ENCODE peak calls at places on chromosomes 3 and 15, in seven cellular contexts. G, E, J, A, Z, C and R are unnamed samples.
A peak's percentile ranks its signal among the peaks of the same experiment; 100 is the strongest.

GRCh38 chr3:169173231-169173630 is 490.3 kb downstream of the MECOM start:
- DNase-seq in G (peak; percentile 13), E (peak; percentile 22), J (no peak), A (no peak), Z (no peak), C (no peak), R (no peak)

GRCh38 chr3:48215466-48215865 is 7.8 kb upstream of the CAMP start:
- DNase-seq in G (peak; percentile 14), E (no peak), J (peak; percentile 33), A (peak; percentile 62), Z (peak; percentile 80), C (no peak), R (no peak)

GRCh38 chr3:25820372-25820771 is 30.5 kb downstream of the OXSM start:
- DNase-seq in G (no peak), E (no peak), J (no peak), A (no peak), Z (no peak), C (peak; percentile 33), R (no peak)

GRCh38 chr15:56732135-56732880 is 1.0 kb downstream of the ZNF280D start:
- DNase-seq in G (peak; percentile 12), E (no peak), J (no peak), A (no peak), Z (no peak), C (no peak), R (no peak)

GRCh38 chr3:154060606-154061380 is 60.4 kb upstream of the ARHGEF26 start:
- DNase-seq in G (no peak), E (no peak), J (no peak), A (no peak), Z (no peak), C (no peak), R (no peak)

GRCh38 chr15:25465835-25466234 is 27.0 kb upstream of the UBE3A start:
- DNase-seq in G (peak; percentile 14), E (no peak), J (no peak), A (peak; percentile 83), Z (no peak), C (no peak), R (no peak)

GRCh38 chr15:36778516-36778915 is 199.1 kb downstream of the CDIN1 start:
- DNase-seq in G (no peak), E (no peak), J (no peak), A (no peak), Z (no peak), C (no peak), R (no peak)

GRCh38 chr3:37163262-37164020 is 10.9 kb downstream of the LRRFIP2 start:
- DNase-seq in G (no peak), E (no peak), J (no peak), A (no peak), Z (no peak), C (no peak), R (no peak)

GRCh38 chr15:45670511-45670910 is 35.7 kb downstream of the SQOR start:
- DNase-seq in G (no peak), E (no peak), J (no peak), A (no peak), Z (no peak), C (no peak), R (no peak)

GRCh38 chr15:78989701-78990248 is 44.9 kb upstream of the CTSH start:
- DNase-seq in G (no peak), E (no peak), J (no peak), A (peak; percentile 86), Z (no peak), C (no peak), R (peak; percentile 51)

GRCh38 chr3:105417538-105418289 is 51.0 kb downstream of the ALCAM start:
- DNase-seq in G (no peak), E (no peak), J (no peak), A (no peak), Z (no peak), C (no peak), R (no peak)

GRCh38 chr15:69712999-69713398 is 260.4 kb downstream of the RPLP1 start:
- DNase-seq in G (no peak), E (no peak), J (no peak), A (no peak), Z (no peak), C (no peak), R (no peak)

GRCh38 chr15:60128000-60128376 is 123.9 kb downstream of the FOXB1 start:
- DNase-seq in G (no peak), E (no peak), J (no peak), A (no peak), Z (peak; percentile 63), C (no peak), R (no peak)

GRCh38 chr15:69526086-69526485 is 73.5 kb downstream of the RPLP1 start:
- DNase-seq in G (no peak), E (no peak), J (no peak), A (no peak), Z (no peak), C (no peak), R (no peak)

GRCh38 chr15:48974865-48975264 is 11.1 kb upstream of the SHC4 start:
- DNase-seq in G (no peak), E (peak; percentile 8), J (no peak), A (no peak), Z (no peak), C (no peak), R (no peak)

GRCh38 chr15:30791239-30791638 is 112.5 kb upstream of the FAN1 start:
- DNase-seq in G (no peak), E (no peak), J (no peak), A (no peak), Z (no peak), C (no peak), R (no peak)

GRCh38 chr3:151328298-151329036 is 882 bp downstream of the P2RY13 start:
- DNase-seq in G (no peak), E (no peak), J (no peak), A (peak; percentile 26), Z (no peak), C (no peak), R (no peak)

GRCh38 chr3:49805367-49805782 is 2.3 kb downstream of the INKA1 start:
- DNase-seq in G (peak; percentile 50), E (no peak), J (peak; percentile 83), A (peak; percentile 42), Z (peak; percentile 94), C (no peak), R (peak; percentile 89)
- TF ChIP-seq POLR2AphosphoS5 in G (peak; percentile 8), E (no peak), J (peak; percentile 37), A (peak; percentile 73), Z (peak; percentile 58), C (no peak), R (peak; percentile 88)

GRCh38 chr3:142724682-142725351 is 983 bp downstream of the TRPC1 start:
- DNase-seq in G (peak; percentile 15), E (peak; percentile 13), J (no peak), A (peak; percentile 39), Z (peak; percentile 71), C (peak; percentile 34), R (peak; percentile 78)
- TF ChIP-seq POLR2A in G (no peak), E (no peak), J (no peak), A (no peak), Z (no peak), C (peak; percentile 84), R (no peak)

GRCh38 chr3:125108833-125109540 is 53.2 kb upstream of the HEG1 start:
- DNase-seq in G (no peak), E (no peak), J (no peak), A (no peak), Z (no peak), C (no peak), R (no peak)
- H3K4me1 ChIP-seq in G (peaks cover 7% of the 10 kb centered on the region), E (peaks cover 5% of the 10 kb centered on the region), J (no peaks in the 10 kb centered on the region), A (no peaks in the 10 kb centered on the region), Z (peaks cover 4% of the 10 kb centered on the region), C (no peaks in the 10 kb centered on the region), R (no peaks in the 10 kb centered on the region)

DNA sequence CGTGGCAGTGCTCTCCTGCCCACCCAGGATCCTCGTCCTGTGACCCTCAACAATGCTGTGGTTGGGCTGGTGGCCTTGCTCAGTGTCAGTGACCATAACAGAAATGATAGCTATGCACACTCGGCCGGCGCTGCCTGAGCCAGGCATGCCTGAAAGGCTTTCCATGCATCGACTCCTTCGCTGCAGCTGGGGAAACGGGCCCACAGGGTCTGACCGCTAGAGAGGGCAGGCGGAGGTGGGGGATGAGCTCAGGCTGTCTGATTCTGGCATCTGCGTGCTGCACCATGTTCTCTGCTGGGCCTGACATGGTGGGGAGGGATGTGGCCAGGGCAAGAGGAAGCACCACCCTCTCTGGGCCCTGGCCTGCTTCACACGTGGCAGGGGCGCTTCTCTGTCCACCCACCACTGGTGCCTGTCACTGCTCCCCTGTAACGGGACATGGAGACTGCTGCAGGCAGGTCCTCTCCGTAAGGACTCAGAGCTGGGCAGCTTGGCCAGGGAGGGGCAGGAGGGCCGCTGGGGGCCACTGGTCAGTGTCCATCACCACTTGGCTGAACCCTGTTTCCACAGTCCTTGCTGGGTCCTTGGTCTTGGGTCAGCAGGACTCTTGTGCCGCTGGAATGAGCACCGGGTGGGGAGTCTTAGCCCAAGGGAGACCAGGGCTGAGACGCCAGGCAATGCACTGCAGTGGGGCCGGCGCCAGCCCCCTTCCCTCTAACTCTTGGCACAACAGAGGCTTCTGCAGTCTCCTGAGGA is 64.1 kb upstream of the RPL32 start:
- DNase-seq in G (no peak), E (no peak), J (no peak), A (no peak), Z (no peak), C (no peak), R (peak; percentile 71)
- TF ChIP-seq POLR2AphosphoS5 in G (no peak), E (no peak), J (no peak), A (no peak), Z (no peak), C (no peak), R (peak; percentile 65)

DNA sequence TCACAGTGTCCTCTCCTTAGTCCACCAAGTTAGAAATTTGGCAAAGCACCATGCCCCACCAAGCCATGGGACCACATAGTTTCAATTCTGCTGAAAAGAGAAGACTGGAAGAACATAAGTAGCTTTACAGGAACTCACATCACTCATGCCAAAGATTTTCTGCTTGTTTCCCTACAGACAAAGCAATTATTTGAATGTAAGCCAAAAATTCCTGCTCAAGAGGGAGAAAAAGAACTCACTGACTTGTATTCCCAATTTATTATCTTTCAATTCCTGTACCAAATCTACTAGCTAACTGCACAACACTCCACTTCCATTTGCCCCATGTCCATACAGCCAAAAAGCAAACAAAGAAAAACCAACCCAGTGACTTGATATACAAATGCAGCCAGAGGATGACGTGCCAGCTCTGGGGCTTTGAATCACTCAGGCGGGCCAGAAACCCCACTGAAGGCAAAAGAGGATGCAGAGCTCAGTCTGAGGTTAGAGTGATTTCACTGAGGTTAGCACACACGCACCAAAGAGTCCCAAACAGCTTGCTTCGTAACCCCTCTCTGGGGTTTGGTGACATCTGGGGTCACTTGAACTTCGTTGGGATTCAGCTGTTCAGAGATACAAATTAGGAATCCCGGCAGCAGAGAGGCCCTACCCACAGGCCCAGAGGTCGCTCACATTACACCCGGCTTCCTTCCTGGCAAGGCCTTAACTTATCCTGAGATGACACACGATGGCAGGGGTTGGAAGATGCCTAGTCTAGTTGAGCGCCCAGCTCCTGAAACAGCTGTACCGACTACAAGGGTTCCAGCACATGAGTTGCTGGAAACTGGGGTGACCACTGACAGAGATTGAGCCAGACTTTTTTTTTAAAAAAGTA is 1.7 kb downstream of the RFTN1 start:
- DNase-seq in G (peak; percentile 65), E (no peak), J (peak; percentile 56), A (peak; percentile 79), Z (peak; percentile 73), C (no peak), R (peak; percentile 87)
- TF ChIP-seq POLR2A in G (peak; percentile 29), E (no peak), J (no peak), A (no peak), Z (no peak), C (no peak), R (peak; percentile 51)

GRCh38 chr3:13300546-13301294 is 119.4 kb downstream of the NUP210 start:
- DNase-seq in G (no peak), E (no peak), J (no peak), A (no peak), Z (no peak), C (no peak), R (no peak)
- H3K4me1 ChIP-seq in G (no peaks in the 10 kb centered on the region), E (peaks cover 8% of the 10 kb centered on the region), J (no peaks in the 10 kb centered on the region), A (no peaks in the 10 kb centered on the region), Z (no peaks in the 10 kb centered on the region), C (peaks cover 7% of the 10 kb centered on the region), R (peaks cover 6% of the 10 kb centered on the region)